ENCODE peak calls at places on chromosomes 1 and 21, in five cellular contexts. One of them, this sample, is unnamed. For H3K79me2, the result is how much of the 10 kb centered on the place peaks cover.

GRCh38 chr1:80047791-80048190 is 1041.3 kb upstream of the ADGRL4 start:
- DNase-seq in K562: no peak
- DNase-seq in GM12878: no peak
- DNase-seq in GM23248: peak
- DNase-seq in PC-3: no peak
- DNase-seq in this sample: no peak

GRCh38 chr1:16143566-16144324 is 12.1 kb downstream of the EPHA2 start:
- DNase-seq in GM23248: no peak
- DNase-seq in GM12878: no peak
- DNase-seq in PC-3: peak
- DNase-seq in K562: peak
- DNase-seq in this sample: no peak

GRCh38 chr1:225949041-225949440 is 8.0 kb upstream of the LEFTY2 start:
- DNase-seq in GM12878: no peak
- DNase-seq in GM23248: no peak
- DNase-seq in K562: no peak
- DNase-seq in PC-3: no peak
- DNase-seq in this sample: peak

GRCh38 chr1:180854456-180854855 is 58.2 kb upstream of the KIAA1614 start:
- DNase-seq in GM23248: no peak
- DNase-seq in GM12878: no peak
- DNase-seq in PC-3: no peak
- DNase-seq in K562: peak
- DNase-seq in this sample: peak

GRCh38 chr1:37890378-37891014 is 31.1 kb upstream of the MTF1 start:
- DNase-seq in GM23248: peak
- DNase-seq in K562: peak
- DNase-seq in PC-3: peak
- DNase-seq in GM12878: peak
- DNase-seq in this sample: peak

GRCh38 chr1:33228935-33229487 is 27.3 kb upstream of the ZNF362 start:
- DNase-seq in PC-3: peak
- DNase-seq in GM23248: peak
- DNase-seq in K562: no peak
- DNase-seq in GM12878: no peak
- DNase-seq in this sample: no peak

GRCh38 chr1:61089338-61089737 is 7.0 kb downstream of the NFIA start:
- DNase-seq in GM23248: no peak
- DNase-seq in K562: no peak
- DNase-seq in GM12878: no peak
- DNase-seq in PC-3: peak
- DNase-seq in this sample: no peak

GRCh38 chr1:12486401-12487005 is 131.5 kb downstream of the DHRS3 start:
- DNase-seq in GM12878: no peak
- DNase-seq in K562: no peak
- DNase-seq in PC-3: no peak
- DNase-seq in GM23248: peak
- DNase-seq in this sample: peak

GRCh38 chr1:205538211-205538840 is 33.9 kb downstream of the CDK18 start:
- DNase-seq in GM12878: no peak
- DNase-seq in GM23248: peak
- DNase-seq in PC-3: peak
- DNase-seq in K562: no peak
- DNase-seq in this sample: no peak

GRCh38 chr1:214076341-214077035 is 88.7 kb downstream of the PROX1 start:
- DNase-seq in GM23248: no peak
- DNase-seq in GM12878: no peak
- DNase-seq in PC-3: no peak
- DNase-seq in K562: no peak
- DNase-seq in this sample: no peak

GRCh38 chr1:213327318-213327667 is 276.3 kb downstream of the RPS6KC1 start:
- DNase-seq in K562: no peak
- DNase-seq in PC-3: peak
- DNase-seq in GM12878: no peak
- DNase-seq in GM23248: peak
- DNase-seq in this sample: peak

GRCh38 chr21:46064870-46065214 is 33.1 kb upstream of the COL6A2 start:
- DNase-seq in K562: no peak
- DNase-seq in GM12878: no peak
- DNase-seq in GM23248: no peak
- DNase-seq in PC-3: no peak
- DNase-seq in this sample: no peak
- H3K4me3 ChIP-seq in K562: no peak
- H3K4me3 ChIP-seq in GM12878: no peak
- H3K4me3 ChIP-seq in GM23248: peak
- H3K4me3 ChIP-seq in PC-3: no peak
- H3K4me3 ChIP-seq in this sample: no peak

GRCh38 chr21:35021546-35021945 is 27.6 kb downstream of the RUNX1 start:
- DNase-seq in PC-3: no peak
- DNase-seq in GM12878: no peak
- DNase-seq in GM23248: no peak
- DNase-seq in K562: no peak
- DNase-seq in this sample: no peak

GRCh38 chr21:35025206-35026152 is 23.6 kb downstream of the RUNX1 start:
- DNase-seq in GM23248: no peak
- DNase-seq in GM12878: no peak
- DNase-seq in PC-3: no peak
- DNase-seq in K562: no peak
- DNase-seq in this sample: no peak

GRCh38 chr21:35024475-35024874 is 24.6 kb downstream of the RUNX1 start:
- DNase-seq in K562: no peak
- DNase-seq in GM12878: no peak
- DNase-seq in GM23248: no peak
- DNase-seq in PC-3: no peak
- DNase-seq in this sample: no peak

GRCh38 chr21:35024071-35024420 is 25.1 kb downstream of the RUNX1 start:
- DNase-seq in PC-3: no peak
- DNase-seq in K562: no peak
- DNase-seq in GM12878: no peak
- DNase-seq in GM23248: no peak
- DNase-seq in this sample: no peak

DNA sequence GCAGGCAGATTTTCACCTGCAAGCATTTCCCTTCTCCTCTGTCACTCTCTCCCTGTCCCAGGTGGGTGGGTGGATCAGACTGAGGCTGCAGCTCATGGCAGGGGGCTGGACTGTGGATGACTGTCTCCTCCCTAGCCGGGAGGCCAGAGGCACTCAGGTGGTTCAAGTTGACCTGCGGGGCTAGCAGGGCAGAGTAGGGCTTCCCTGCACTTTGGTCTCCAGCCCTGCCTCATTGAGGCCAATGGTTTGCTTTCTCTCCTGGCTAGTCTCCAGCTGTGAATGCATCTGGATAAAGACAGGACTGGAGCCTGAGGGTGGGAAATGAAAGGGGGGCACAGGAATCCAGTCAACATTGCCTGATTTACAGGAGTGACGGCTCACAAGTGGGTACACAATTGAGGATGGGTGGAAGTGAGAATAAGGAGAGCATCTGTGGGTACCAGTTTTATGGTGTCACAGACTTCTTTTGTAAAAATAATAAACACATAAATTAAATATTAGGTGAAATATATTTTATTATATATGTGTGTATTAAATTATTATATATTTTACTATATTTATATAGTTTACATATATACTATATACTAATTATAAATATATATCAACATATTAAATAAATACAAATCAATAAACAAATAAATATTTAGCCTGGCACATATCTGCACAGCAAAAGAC is 25.6 kb downstream of the RUNX1 start:
- DNase-seq in PC-3: no peak
- DNase-seq in K562: no peak
- DNase-seq in GM12878: no peak
- DNase-seq in GM23248: no peak
- DNase-seq in this sample: no peak
- H3K79me2 ChIP-seq in PC-3: half or more
- H3K79me2 ChIP-seq in K562: under half
- H3K79me2 ChIP-seq in GM12878: under half
- H3K79me2 ChIP-seq in GM23248: under half
- H3K79me2 ChIP-seq in this sample: under half

DNA sequence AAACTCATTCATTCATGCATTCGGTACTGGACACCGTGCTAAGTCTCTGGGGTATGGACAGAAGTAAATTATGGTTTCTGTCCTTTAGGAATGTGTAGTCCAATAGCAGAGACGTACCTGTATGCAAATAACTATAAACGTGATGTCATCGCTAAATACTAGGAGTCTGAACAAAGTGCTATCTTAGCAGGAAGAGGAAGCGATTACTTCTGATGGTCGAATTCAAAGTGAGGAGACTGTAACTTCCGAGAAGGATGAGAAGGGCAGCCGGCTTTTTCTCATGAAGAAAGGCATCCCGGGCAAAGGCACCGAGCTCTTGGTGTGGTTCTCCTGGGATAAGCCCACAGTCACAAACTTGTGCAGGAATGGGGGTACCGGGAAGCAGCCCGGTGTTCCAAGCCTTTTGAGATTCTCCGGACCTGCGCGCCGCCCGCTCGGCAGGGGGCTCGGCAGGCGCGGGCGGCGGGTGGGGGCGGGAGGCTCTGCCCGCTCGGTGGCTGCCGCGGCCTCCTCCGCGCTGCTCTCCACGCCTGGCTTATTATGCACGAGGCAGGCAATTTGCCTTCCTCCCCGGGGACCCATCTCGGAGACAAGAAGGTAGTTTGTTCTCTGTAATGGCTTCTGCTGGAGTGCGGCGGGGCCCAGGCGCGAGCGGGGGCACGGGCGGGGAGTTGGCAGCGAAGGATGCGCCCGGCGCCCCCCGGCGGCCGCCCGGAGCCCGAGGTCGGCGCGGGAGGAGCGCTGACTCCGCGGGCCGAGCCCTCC is 67.5 kb upstream of the CD1D start:
- DNase-seq in GM12878: no peak
- DNase-seq in K562: no peak
- DNase-seq in GM23248: peak
- DNase-seq in PC-3: no peak
- DNase-seq in this sample: peak
- H3K4me3 ChIP-seq in GM12878: no peak
- H3K4me3 ChIP-seq in K562: no peak
- H3K4me3 ChIP-seq in GM23248: peak
- H3K4me3 ChIP-seq in PC-3: no peak
- H3K4me3 ChIP-seq in this sample: peak

DNA sequence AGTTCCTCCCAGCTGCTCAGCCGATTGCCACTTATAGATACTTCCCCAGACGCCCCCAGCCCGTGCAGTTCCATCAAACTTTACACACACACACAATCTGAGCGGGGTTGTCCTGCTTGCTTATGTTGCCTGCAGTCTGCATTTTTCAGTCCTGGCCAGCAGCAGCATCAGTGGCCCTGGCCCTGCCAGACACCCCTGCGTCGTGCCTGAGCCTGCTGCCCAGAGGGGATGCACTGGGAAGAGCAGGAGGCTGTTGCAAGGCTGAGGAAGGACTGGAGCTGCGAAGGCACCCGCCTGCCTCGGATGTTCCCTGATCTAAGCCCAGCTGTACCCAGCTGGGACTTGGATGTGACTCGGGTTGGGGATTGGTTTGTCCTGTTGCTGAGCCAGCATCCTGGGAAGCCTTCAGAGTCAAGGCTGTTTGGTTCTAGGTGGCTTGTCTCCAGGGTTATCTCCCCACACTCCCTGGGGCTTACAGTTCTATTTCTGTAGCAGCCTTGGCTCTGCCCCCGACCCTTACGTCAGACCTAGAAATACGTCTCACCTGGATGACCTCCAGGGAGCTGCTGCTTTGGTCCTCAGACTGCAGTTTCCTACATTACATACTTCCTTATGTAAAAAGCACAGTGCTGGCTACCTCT is 42.3 kb downstream of the MAN1C1 start:
- DNase-seq in GM12878: no peak
- DNase-seq in GM23248: peak
- DNase-seq in K562: no peak
- DNase-seq in PC-3: no peak
- DNase-seq in this sample: no peak
- H3K79me2 ChIP-seq in GM12878: under half
- H3K79me2 ChIP-seq in GM23248: under half
- H3K79me2 ChIP-seq in K562: under half
- H3K79me2 ChIP-seq in PC-3: under half
- H3K79me2 ChIP-seq in this sample: under half

DNA sequence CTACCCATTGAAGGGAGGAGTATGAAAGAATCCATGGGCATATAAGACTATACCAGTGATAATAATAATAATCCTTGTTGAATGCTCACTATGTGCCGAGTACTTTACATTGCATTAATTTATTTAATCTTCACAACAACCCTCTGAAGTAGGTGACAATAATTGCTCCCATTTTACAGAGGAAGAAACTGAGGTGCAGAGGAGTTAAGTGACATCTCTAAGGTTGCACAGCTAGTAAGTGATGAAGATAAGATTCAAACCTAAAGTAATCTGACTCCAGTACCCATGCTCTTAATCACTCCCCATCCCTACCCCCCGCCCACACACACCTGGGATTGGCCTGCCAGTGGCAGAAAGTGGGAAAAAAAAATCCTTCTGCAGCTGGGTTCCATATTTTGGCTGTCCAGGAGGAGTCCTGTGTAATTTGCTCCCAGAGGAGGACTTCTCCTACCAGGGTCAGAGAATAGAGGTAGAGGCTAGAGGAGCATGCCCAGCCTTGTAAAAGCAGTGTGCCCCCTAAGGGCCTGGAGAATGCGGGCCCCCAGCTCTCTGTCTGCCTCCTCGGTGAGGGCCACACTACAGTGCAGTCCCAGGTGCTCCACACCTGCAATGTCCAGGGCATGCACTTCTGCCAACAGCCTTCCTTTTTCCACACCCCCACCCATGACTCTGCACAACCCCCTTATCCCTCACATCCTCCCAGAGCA is 57.8 kb downstream of the TMEM53 start:
- DNase-seq in PC-3: no peak
- DNase-seq in K562: peak
- DNase-seq in GM12878: no peak
- DNase-seq in GM23248: no peak
- DNase-seq in this sample: no peak
- H3K4me3 ChIP-seq in PC-3: no peak
- H3K4me3 ChIP-seq in K562: no peak
- H3K4me3 ChIP-seq in GM12878: no peak
- H3K4me3 ChIP-seq in GM23248: peak
- H3K4me3 ChIP-seq in this sample: no peak

DNA sequence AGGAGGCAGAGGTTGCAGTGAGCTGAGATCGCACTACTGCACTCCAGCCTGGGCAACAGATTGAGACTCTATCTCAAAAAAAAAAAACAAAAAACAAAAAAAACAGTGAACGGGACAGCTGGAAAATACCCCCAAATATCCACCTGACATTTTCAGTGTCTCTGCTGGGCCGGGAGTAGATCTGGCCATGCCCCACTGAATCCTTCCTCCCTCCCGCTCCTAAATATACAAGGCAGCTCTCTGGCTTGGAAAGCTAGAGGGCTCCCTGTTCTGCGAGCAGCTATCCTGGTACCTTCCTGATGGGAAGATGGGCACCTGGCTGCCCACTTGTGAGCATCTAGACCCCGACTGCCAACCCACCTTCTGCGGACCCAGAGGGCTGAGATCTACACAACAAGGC is 21.4 kb downstream of the SPSB1 start:
- DNase-seq in GM23248: no peak
- DNase-seq in GM12878: no peak
- DNase-seq in K562: no peak
- DNase-seq in PC-3: no peak
- DNase-seq in this sample: no peak
- H3K79me2 ChIP-seq in GM23248: half or more
- H3K79me2 ChIP-seq in GM12878: under half
- H3K79me2 ChIP-seq in K562: under half
- H3K79me2 ChIP-seq in PC-3: half or more
- H3K79me2 ChIP-seq in this sample: under half